ENCODE peak calls at places on chromosomes 2 and 18, in five cellular contexts. Z is ovary, W is lower lobe of right lung, T is heart left ventricle, P is endodermal cell. C is an unnamed sample. For H3K4me1, the result is how much of the 10 kb centered on the place peaks cover.

GRCh38 chr2:105290981-105291660 is 38.4 kb downstream of the TGFBRAP1 start:
- DNase-seq in P (peak), Z (no peak), W (no peak), T (no peak), C (no peak)

GRCh38 chr2:173599821-173600354 is 245.2 kb downstream of the CDCA7 start:
- DNase-seq in T (no peak), Z (no peak), P (no peak), W (no peak), C (no peak)

GRCh38 chr18:48810805-48811204 is 140.0 kb downstream of the SMAD7 start:
- DNase-seq in T (no peak), Z (no peak), W (no peak), P (no peak), C (no peak)

GRCh38 chr18:48541026-48541746 is 2.4 kb downstream of the CTIF start:
- DNase-seq in W (peak), T (peak), Z (peak), P (peak), C (no peak)

GRCh38 chr2:213149332-213149875 is 2.0 kb downstream of the IKZF2 start:
- DNase-seq in P (no peak), T (no peak), Z (no peak), W (no peak), C (no peak)

GRCh38 chr2:47038656-47039501 is 116.2 kb downstream of the STPG4 start:
- DNase-seq in P (no peak), W (no peak), T (no peak), Z (no peak), C (no peak)

GRCh38 chr2:10963155-10963554 is 51.4 kb downstream of the KCNF1 start:
- DNase-seq in Z (no peak), T (no peak), W (no peak), P (no peak), C (no peak)

GRCh38 chr18:45059695-45060094 is 379.0 kb downstream of the SETBP1 start:
- DNase-seq in P (no peak), Z (no peak), W (no peak), T (no peak), C (no peak)

GRCh38 chr2:172119089-172119488 is 16.4 kb upstream of the DLX2 start:
- DNase-seq in T (no peak), P (no peak), W (no peak), Z (no peak), C (no peak)

GRCh38 chr2:196742685-196743084 is 56.8 kb downstream of the GTF3C3 start:
- DNase-seq in Z (no peak), T (no peak), W (no peak), P (peak), C (no peak)

GRCh38 chr2:134685967-134686366 is 32.8 kb downstream of the TMEM163 start:
- DNase-seq in Z (no peak), T (no peak), P (no peak), W (no peak), C (no peak)

GRCh38 chr2:603427-603826 is 73.8 kb downstream of the TMEM18 start:
- DNase-seq in W (no peak), T (no peak), Z (no peak), P (peak), C (no peak)

GRCh38 chr2:27988718-27989117 is 98.2 kb downstream of the BABAM2 start:
- DNase-seq in W (no peak), P (no peak), T (no peak), Z (no peak), C (no peak)

GRCh38 chr2:20118051-20118450 is 66.6 kb upstream of the LAPTM4A start:
- DNase-seq in Z (no peak), P (no peak), T (no peak), W (no peak), C (no peak)
- H3K4me1 ChIP-seq in Z (under half), P (under half), T (under half), W (under half), C (under half)

GRCh38 chr2:165390875-165391274 is 78.6 kb upstream of the CSRNP3 start:
- DNase-seq in W (no peak), Z (no peak), T (no peak), P (no peak), C (no peak)

DNA sequence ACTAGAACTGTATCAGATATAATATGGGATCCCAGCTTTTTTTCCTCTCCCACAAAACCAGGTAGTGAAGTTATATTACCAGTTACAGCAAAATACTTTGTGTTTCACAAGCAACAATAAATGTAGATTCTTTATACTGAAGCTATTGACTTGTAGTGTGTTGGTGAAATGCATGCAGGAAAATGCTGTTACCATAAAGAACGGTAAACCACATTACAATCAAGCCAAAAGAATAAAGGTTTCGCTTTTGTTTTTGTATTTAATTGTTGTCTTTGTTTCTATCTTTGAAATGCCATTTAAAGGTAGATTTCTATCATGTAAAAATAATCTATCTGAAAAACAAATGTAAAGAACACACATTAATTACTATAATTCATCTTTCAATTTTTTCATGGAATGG is 77.7 kb upstream of the CSRNP3 start:
- DNase-seq in T (no peak), Z (no peak), W (no peak), P (no peak), C (no peak)
- H3K4me3 ChIP-seq in T (no peak), Z (no peak), W (no peak), P (no peak), C (no peak)

DNA sequence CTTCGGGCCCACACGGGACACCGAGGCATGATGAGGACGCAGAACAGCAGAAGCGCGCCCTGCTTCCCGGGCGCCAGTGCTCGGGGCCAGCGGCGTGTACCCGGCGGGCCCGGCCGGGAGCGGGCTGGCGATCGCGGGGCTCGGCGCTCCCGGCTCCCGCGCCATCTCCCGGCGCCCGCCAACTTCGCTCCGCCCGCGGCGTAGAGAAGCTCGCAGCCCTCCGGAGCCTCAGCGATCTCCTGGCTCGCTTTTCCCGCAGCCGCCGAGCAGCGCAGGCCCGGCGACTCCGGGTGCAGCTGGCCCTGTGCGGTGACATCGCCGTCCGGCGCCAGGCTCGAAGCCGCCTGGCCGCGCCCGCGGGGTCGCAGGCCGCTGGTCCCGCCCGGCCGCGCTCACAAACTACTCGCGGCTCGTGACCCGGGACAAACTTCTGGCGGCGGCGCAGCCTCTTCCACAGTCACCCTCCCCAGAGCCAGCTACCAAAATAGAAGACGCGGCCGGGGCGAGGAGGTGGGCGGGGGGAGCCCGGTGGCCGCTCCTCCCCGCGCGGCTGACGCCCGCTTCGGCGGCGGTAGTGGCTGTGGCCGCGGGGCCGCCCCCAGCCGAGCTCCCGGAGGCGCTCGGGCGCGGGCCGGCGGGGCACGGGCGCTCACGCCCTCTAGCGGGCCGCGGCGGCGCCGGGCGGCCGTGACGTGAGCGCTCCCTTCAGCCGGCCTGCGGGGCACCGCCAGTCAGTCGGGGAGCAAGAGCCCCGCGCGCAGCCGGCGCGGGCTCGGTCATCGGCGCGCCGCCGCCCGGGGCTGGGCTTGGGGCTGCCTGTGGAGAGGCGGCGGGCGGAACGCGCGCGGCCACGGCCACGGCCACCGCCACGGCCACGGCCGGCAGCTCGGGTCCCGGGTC is at the start of gene PTPRM:
- DNase-seq in T (peak), P (peak), W (peak), Z (peak), C (peak)
- TF ChIP-seq CTCF in T (peak), P (peak), W (no peak), Z (peak), C (peak)

DNA sequence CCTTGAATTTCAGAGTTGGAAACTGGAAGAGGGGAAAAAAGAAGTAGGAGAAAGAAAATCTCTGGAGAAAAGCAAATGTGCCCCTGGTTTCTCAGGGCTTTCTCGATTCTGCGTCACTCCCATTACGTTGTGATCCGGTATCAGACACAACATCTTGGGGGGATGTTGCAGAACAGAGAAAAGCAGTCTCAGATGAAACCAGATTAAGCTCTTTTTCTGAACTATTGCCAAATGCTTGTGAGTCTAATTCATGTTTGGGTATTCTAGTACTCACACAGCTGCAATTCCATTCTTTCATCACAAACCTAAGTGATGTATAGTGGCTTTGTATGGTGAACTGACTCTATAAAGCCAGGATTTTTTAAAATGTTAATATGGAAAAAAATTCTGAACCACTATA is 233.2 kb downstream of the TCF4 start:
- DNase-seq in Z (no peak), P (no peak), T (no peak), W (no peak), C (no peak)
- H3K4me1 ChIP-seq in Z (under half), P (under half), T (under half), W (under half), C (under half)

GRCh38 chr18:58592223-58593214 is 36.4 kb downstream of the ALPK2 start:
- DNase-seq in P (peak), T (no peak), W (no peak), Z (no peak), C (no peak)
- H3K4me3 ChIP-seq in P (no peak), T (no peak), W (no peak), Z (no peak), C (no peak)

DNA sequence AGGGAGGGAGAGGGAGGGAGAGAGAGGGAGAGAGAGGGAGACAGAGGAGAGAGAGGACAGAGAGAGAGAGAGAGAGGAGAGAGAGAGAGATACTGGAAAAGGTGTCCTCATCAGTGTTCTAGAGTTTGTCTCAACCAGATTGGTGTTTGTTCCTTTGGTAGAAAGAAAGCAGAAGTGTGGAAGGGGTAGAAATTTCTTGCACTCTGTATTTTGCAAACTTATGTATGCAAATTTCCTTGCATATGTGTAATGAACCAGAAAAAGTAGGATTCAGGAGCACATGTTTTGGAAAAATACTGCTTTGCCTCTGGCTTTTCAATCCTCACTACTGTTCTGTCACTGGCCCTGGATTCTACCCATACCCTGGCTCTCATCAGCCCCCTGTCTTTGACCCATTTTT is 1.1 kb upstream of the SP140 start:
- DNase-seq in T (no peak), W (no peak), P (no peak), Z (no peak), C (no peak)
- TF ChIP-seq CTCF in T (no peak), W (no peak), P (no peak), Z (no peak), C (no peak)

DNA sequence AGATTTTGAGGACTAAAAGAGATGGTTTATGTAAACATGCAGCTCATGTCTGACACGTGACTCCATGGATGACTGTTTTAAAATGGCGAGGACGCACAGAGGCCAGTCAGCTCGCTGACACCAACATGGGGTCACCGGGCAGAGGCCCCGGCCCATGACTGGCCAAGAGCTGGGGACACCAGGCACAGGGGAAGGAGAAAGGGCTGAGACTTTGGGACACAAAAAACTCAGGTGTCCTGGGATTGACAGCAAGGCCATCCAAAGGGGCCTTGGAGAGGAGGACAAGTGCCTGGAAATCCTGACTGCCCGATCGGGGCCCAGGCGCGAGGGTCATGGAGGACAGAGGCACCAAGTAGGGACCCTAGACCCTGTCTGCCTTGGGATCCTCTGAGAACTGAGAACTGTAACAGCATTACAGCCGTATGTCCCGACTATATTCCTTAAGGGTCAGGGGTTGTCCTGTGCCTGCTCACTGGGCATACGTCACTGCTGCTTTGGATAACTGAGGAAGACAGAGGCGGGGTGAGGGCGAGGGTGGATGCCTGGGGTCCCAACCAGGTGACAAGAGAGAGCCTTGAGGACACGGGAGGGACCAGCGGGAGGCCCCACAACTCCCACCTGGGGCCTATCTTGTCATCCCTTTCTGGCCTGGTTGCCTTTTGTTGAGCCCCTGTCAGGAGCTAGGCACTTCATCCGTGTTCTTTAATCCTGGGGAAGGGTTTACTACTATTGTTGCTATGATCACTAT is 28.6 kb downstream of the INPP5D start:
- DNase-seq in Z (no peak), P (no peak), W (no peak), T (no peak), C (no peak)
- H3K4me1 ChIP-seq in Z (under half), P (under half), W (half or more), T (under half), C (under half)

GRCh38 chr18:35267161-35267651 is 22.8 kb downstream of the ZSCAN30 start:
- DNase-seq in Z (peak), P (no peak), W (peak), T (peak), C (peak)
- H3K4me3 ChIP-seq in Z (peak), P (no peak), W (peak), T (peak), C (peak)

C was measured in thoracic aorta.